ENCODE peak calls at places on chromosome 17, in six cellular contexts. S, R, B, F, I and P are unnamed samples.
A peak's percentile ranks its signal among the peaks of the same experiment; 100 is the strongest.

GRCh38 chr17:82088838-82089722 is 9.0 kb downstream of the FASN start:
- DNase-seq in F (peak; percentile 13), B (no peak), R (no peak), S (no peak), I (no peak), P (no peak)

GRCh38 chr17:44898768-44899073 is 524 bp downstream of the EFTUD2 start:
- DNase-seq in F (no peak), B (no peak), R (no peak), I (no peak), S (peak; percentile 60), P (no peak)

GRCh38 chr17:78745407-78746088 is 36.5 kb downstream of the CYTH1 start:
- DNase-seq in B (no peak), I (no peak), R (peak; percentile 17), S (peak; percentile 27), F (no peak), P (peak; percentile 13)

GRCh38 chr17:59786536-59787319 is 79.3 kb downstream of the VMP1 start:
- DNase-seq in F (no peak), B (no peak), I (no peak), S (peak; percentile 91), R (no peak), P (peak; percentile 47)

GRCh38 chr17:76421054-76421427 is 31.9 kb downstream of the UBE2O start:
- DNase-seq in F (no peak), S (no peak), I (no peak), B (no peak), R (no peak), P (no peak)

GRCh38 chr17:57852955-57853328 is 3.1 kb upstream of the MRPS23 start:
- DNase-seq in I (no peak), B (no peak), F (no peak), S (no peak), R (no peak), P (no peak)

GRCh38 chr17:57713140-57713539 is 32.0 kb downstream of the CCDC182 start:
- DNase-seq in I (no peak), F (no peak), R (no peak), S (no peak), B (no peak), P (no peak)

GRCh38 chr17:45818708-45819107 is 26.0 kb upstream of the SPPL2C start:
- DNase-seq in F (no peak), R (no peak), B (no peak), I (no peak), S (no peak), P (no peak)

GRCh38 chr17:74529243-74529642 is 2.0 kb downstream of the CD300LB start:
- DNase-seq in S (no peak), B (no peak), I (peak; percentile 6), R (no peak), F (no peak), P (no peak)

GRCh38 chr17:17119533-17119932 is 77.3 kb downstream of the MPRIP start:
- DNase-seq in I (peak; percentile 64), B (no peak), F (no peak), R (no peak), S (no peak), P (no peak)

GRCh38 chr17:19299214-19299747 is 62.1 kb downstream of the EPN2 start:
- DNase-seq in B (no peak), S (no peak), F (no peak), R (no peak), I (no peak), P (no peak)

GRCh38 chr17:57553525-57553924 is 191.6 kb downstream of the CCDC182 start:
- DNase-seq in I (no peak), F (no peak), B (no peak), R (no peak), S (no peak), P (no peak)

GRCh38 chr17:37762669-37763068 is 17.8 kb upstream of the HNF1B start:
- DNase-seq in S (no peak), F (no peak), R (no peak), I (no peak), B (no peak), P (no peak)

GRCh38 chr17:81735181-81736102 is 23.4 kb downstream of the SLC25A10 start:
- DNase-seq in S (no peak), R (no peak), F (no peak), B (no peak), I (peak; percentile 50), P (no peak)

GRCh38 chr17:234163-235047 is 53.0 kb upstream of the DOC2B start:
- DNase-seq in F (peak; percentile 17), I (no peak), R (no peak), S (no peak), B (no peak), P (no peak)

GRCh38 chr17:21284319-21285163 is at the start of gene MAP2K3:
- DNase-seq in I (peak; percentile 98), R (peak; percentile 97), B (peak; percentile 99), S (peak; percentile 99), F (peak; percentile 99), P (peak; percentile 96)

GRCh38 chr17:1045456-1045855 is 48.5 kb downstream of the TIMM22 start:
- DNase-seq in S (no peak), R (peak; percentile 30), B (no peak), F (no peak), I (no peak), P (no peak)

GRCh38 chr17:40173091-40173777 is 4.0 kb upstream of the RAPGEFL1 start:
- DNase-seq in I (no peak), R (no peak), S (no peak), F (no peak), B (no peak), P (no peak)

GRCh38 chr17:61227866-61228265 is 171.8 kb upstream of the TBX2 start:
- DNase-seq in F (no peak), S (no peak), R (no peak), B (no peak), I (no peak), P (no peak)

GRCh38 chr17:64679710-64680216 is 17.7 kb upstream of the SMURF2 start:
- DNase-seq in F (no peak), R (peak; percentile 16), B (no peak), S (no peak), I (no peak), P (no peak)

GRCh38 chr17:27157297-27157696 is 136.6 kb upstream of the WSB1 start:
- DNase-seq in I (no peak), R (no peak), F (no peak), B (no peak), S (no peak), P (no peak)

GRCh38 chr17:67245073-67245693 is at the start of gene HELZ:
- DNase-seq in I (peak; percentile 78), S (peak; percentile 87), B (peak; percentile 40), F (peak; percentile 74), R (peak; percentile 77), P (no peak)

GRCh38 chr17:73795730-73796129 is 151.5 kb upstream of the SDK2 start:
- DNase-seq in F (no peak), S (no peak), I (no peak), R (no peak), B (no peak), P (no peak)

GRCh38 chr17:32498362-32498761 is 11.6 kb downstream of the CDK5R1 start:
- DNase-seq in B (no peak), S (no peak), I (no peak), R (peak; percentile 84), F (no peak), P (no peak)

GRCh38 chr17:3905017-3905486 is 11.2 kb downstream of the P2RX1 start:
- DNase-seq in B (no peak), F (no peak), I (no peak), R (peak; percentile 89), S (no peak), P (no peak)

GRCh38 chr17:51032850-51033249 is 87.8 kb downstream of the SPAG9 start:
- DNase-seq in B (no peak), F (no peak), I (no peak), S (no peak), R (no peak), P (no peak)